ENCODE peak calls at places on chromosome 6, in nine cellular contexts. A, E, Y, X, B, W, V, P and N are unnamed samples.

GRCh38 chr6:170147832-170148708 is 142.8 kb downstream of the DLL1 start:
- DNase-seq in Y (peak; percentile 65), E (no peak), B (peak; percentile 71), X (no peak), V (no peak), A (peak; percentile 46), W (no peak), P (peak; percentile 75), N (no peak)

GRCh38 chr6:81228912-81229540 is 523.5 kb downstream of the TENT5A start:
- DNase-seq in Y (no peak), W (peak; percentile 36), P (no peak), X (no peak), B (no peak), A (no peak), E (no peak), V (peak; percentile 26), N (no peak)

GRCh38 chr6:131258816-131259476 is 123.7 kb downstream of the AKAP7 start:
- DNase-seq in E (no peak), W (peak; percentile 53), A (no peak), P (no peak), V (no peak), B (no peak), X (peak; percentile 64), Y (no peak), N (peak; percentile 58)

GRCh38 chr6:3162565-3163247 is 5.4 kb upstream of the TUBB2A start:
- DNase-seq in Y (peak; percentile 60), P (peak; percentile 86), X (peak; percentile 89), V (peak; percentile 77), W (peak; percentile 71), B (peak; percentile 57), A (peak; percentile 73), E (peak; percentile 84), N (no peak)

GRCh38 chr6:52049252-52050050 is 38.0 kb downstream of the PKHD1 start:
- DNase-seq in W (peak; percentile 37), V (peak; percentile 58), X (peak; percentile 77), E (no peak), Y (peak; percentile 18), B (no peak), P (no peak), A (no peak), N (peak; percentile 11)

GRCh38 chr6:44594471-44594870 is 207.0 kb downstream of the CDC5L start:
- DNase-seq in W (no peak), Y (no peak), P (no peak), B (no peak), V (no peak), E (no peak), X (no peak), A (no peak), N (no peak)

GRCh38 chr6:1312444-1313363 is 806 bp downstream of the FOXQ1 start:
- DNase-seq in A (no peak), X (peak; percentile 61), B (peak; percentile 14), W (no peak), E (no peak), Y (no peak), V (no peak), P (no peak), N (no peak)

GRCh38 chr6:71745525-71745924 is 140.8 kb upstream of the RIMS1 start:
- DNase-seq in B (no peak), E (no peak), V (no peak), A (no peak), Y (no peak), P (no peak), W (no peak), X (no peak), N (no peak)

GRCh38 chr6:16486661-16487060 is 248.3 kb downstream of the GMPR start:
- DNase-seq in B (peak; percentile 49), W (no peak), X (no peak), Y (no peak), A (no peak), V (no peak), E (no peak), P (no peak), N (no peak)